ENCODE peak calls at places on chromosomes 16 and 17, in four cellular contexts. I is SK-N-SH, B is GM23248, K is mesenchymal stem cell. O is an unnamed sample.

GRCh38 chr17:32111141-32111771 is 31.0 kb upstream of the RHOT1 start:
- DNase-seq in I (peak), B (peak), K (peak), O (peak)

GRCh38 chr16:30065943-30066881 is 652 bp downstream of the ALDOA start:
- DNase-seq in I (peak), K (no peak), B (peak), O (peak)

GRCh38 chr16:4288148-4288921 is 15.5 kb upstream of the TFAP4 start:
- DNase-seq in K (peak), I (peak), B (peak), O (peak)

GRCh38 chr17:50470451-50470850 is 1.8 kb upstream of the CHAD start:
- DNase-seq in I (no peak), B (no peak), K (no peak), O (no peak)

GRCh38 chr17:49521521-49522185 is 26.6 kb downstream of the NGFR start:
- DNase-seq in K (no peak), I (peak), B (peak), O (no peak)

GRCh38 chr17:50203086-50203485 is 1.7 kb upstream of the COL1A1 start:
- DNase-seq in B (peak), K (no peak), I (no peak), O (no peak)

GRCh38 chr17:50161023-50161910 is 4.5 kb upstream of the SGCA start:
- DNase-seq in K (peak), B (peak), I (peak), O (peak)

GRCh38 chr17:82935944-82936767 is 96.3 kb upstream of the ZNF750 start:
- DNase-seq in B (no peak), K (no peak), I (no peak), O (no peak)

GRCh38 chr16:79042886-79043285 is 557.7 kb downstream of the MAF start:
- DNase-seq in I (no peak), B (no peak), K (no peak), O (no peak)

GRCh38 chr17:40298726-40299125 is 10.3 kb upstream of the RARA start:
- DNase-seq in B (peak), I (no peak), K (no peak), O (no peak)

GRCh38 chr17:13919818-13920217 is 149.5 kb upstream of the COX10 start:
- DNase-seq in K (no peak), I (no peak), B (no peak), O (no peak)

GRCh38 chr17:16027708-16028584 is 28.3 kb downstream of the TTC19 start:
- DNase-seq in K (peak), B (peak), I (no peak), O (peak)

GRCh38 chr17:54013117-54013516 is 190.4 kb downstream of the KIF2B start:
- DNase-seq in I (no peak), K (no peak), B (no peak), O (no peak)

GRCh38 chr17:55420776-55421178 is 858 bp downstream of the MMD start:
- DNase-seq in I (peak), B (peak), K (peak), O (peak)

GRCh38 chr17:55418369-55419268 is 3.0 kb downstream of the MMD start:
- DNase-seq in K (no peak), I (no peak), B (no peak), O (no peak)

GRCh38 chr17:55417411-55418268 is 4.0 kb downstream of the MMD start:
- DNase-seq in K (no peak), B (no peak), I (no peak), O (no peak)

GRCh38 chr17:55421179-55421934 is at the start of gene MMD:
- DNase-seq in K (no peak), I (peak), B (peak), O (peak)

GRCh38 chr17:55420067-55420775 is 1.4 kb downstream of the MMD start:
- DNase-seq in K (no peak), B (no peak), I (no peak), O (no peak)
- H2AFZ ChIP-seq in K (no peak), B (peak), I (peak), O (peak)

DNA sequence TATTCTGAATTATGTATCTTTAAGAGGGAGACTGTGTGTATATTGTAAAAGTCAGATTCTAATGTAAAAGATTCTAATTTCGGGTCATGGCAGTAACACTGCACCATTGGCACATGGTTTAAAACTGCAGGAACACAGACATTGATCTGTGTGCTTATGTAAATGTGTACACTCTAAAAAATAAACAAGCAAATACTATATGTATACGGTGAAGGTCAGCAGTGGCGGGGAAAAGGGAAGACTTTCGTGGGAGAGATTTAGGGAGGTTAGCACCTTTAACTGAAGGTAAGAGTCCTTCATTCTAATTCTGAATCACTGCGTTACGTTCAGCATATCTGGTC is 157.8 kb upstream of the FAM20A start:
- DNase-seq in B (no peak), K (no peak), I (no peak), O (no peak)
- H2AFZ ChIP-seq in B (peak), K (no peak), I (peak), O (peak)

DNA sequence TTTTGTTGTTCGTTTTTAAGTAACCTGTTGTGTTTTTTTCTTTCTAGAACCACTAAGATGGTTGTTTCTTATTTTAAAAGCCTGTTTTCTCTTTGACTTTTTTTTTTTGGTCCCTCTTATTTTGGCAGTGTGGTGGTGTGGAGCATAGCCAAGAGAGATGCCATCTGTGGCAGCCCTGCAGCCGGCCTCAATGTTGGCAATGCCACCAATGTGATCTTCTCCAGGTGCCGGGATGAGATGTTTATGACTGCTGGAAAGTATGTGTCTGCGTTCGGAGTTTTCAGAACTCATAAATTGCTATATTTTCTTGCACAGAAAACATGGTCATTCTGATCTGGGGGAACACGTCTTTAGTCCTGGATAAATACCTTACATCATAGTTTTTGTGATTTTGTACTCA is 17.6 kb downstream of the CFAP52 start:
- DNase-seq in B (no peak), K (no peak), I (no peak), O (no peak)
- H2AFZ ChIP-seq in B (no peak), K (no peak), I (no peak), O (no peak)

GRCh38 chr17:19579867-19580565 is 46.4 kb downstream of the SLC47A1 start:
- DNase-seq in I (peak), B (peak), K (no peak), O (no peak)
- H2AFZ ChIP-seq in I (peak), B (peak), K (peak), O (no peak)

GRCh38 chr17:80889897-80890550 is 101.6 kb upstream of the CHMP6 start:
- DNase-seq in I (no peak), K (no peak), B (no peak), O (no peak)

GRCh38 chr17:80892019-80892855 is 99.4 kb upstream of the CHMP6 start:
- DNase-seq in I (no peak), B (peak), K (peak), O (peak)

GRCh38 chr17:80890551-80890930 is 101.1 kb upstream of the CHMP6 start:
- DNase-seq in K (no peak), B (no peak), I (no peak), O (no peak)

GRCh38 chr17:80892900-80893603 is 98.6 kb upstream of the CHMP6 start:
- DNase-seq in K (peak), B (peak), I (no peak), O (no peak)

GRCh38 chr17:80891096-80892018 is 100.3 kb upstream of the CHMP6 start:
- DNase-seq in I (no peak), B (peak), K (peak), O (peak)
- H2AFZ ChIP-seq in I (no peak), B (peak), K (no peak), O (no peak)

GRCh38 chr16:87388818-87389134 is 3.4 kb upstream of the MAP1LC3B start:
- DNase-seq in I (no peak), B (no peak), K (no peak), O (no peak)
- H2AFZ ChIP-seq in I (peak), B (peak), K (no peak), O (no peak)

GRCh38 chr17:7407483-7408231 is at the start of gene NLGN2:
- DNase-seq in K (no peak), B (no peak), I (no peak), O (no peak)
- H2AFZ ChIP-seq in K (no peak), B (no peak), I (no peak), O (no peak)

O was measured in hepatocyte.